ENCODE peak calls at places on chromosomes 3 and 15, in nine cellular contexts. H, A, C, Q, Z, X, B, D and Y are unnamed samples.

GRCh38 chr3:14338242-14338641 is 64.2 kb upstream of the SLC6A6 start:
- DNase-seq in H (no peak), A (no peak), C (no peak), Q (no peak), Z (no peak), X (no peak), B (no peak), D (no peak), Y (no peak)

GRCh38 chr3:140092883-140093536 is 158.0 kb downstream of the CLSTN2 start:
- DNase-seq in H (peak), A (no peak), C (no peak), Q (no peak), Z (no peak), X (no peak), B (no peak), D (no peak), Y (no peak)

GRCh38 chr3:21795863-21796392 is 44.9 kb upstream of the ZNF385D start:
- DNase-seq in H (no peak), A (no peak), C (no peak), Q (peak), Z (no peak), X (no peak), B (no peak), D (no peak), Y (no peak)

GRCh38 chr3:48215466-48215865 is 7.8 kb upstream of the CAMP start:
- DNase-seq in H (peak), A (no peak), C (peak), Q (no peak), Z (peak), X (no peak), B (peak), D (peak), Y (peak)

GRCh38 chr15:27574541-27575054 is 524.5 kb downstream of the OCA2 start:
- DNase-seq in H (no peak), A (no peak), C (no peak), Q (no peak), Z (no peak), X (no peak), B (no peak), D (no peak), Y (no peak)

GRCh38 chr15:90364251-90364650 is 12.2 kb downstream of the ZNF774 start:
- DNase-seq in H (peak), A (no peak), C (no peak), Q (peak), Z (peak), X (no peak), B (no peak), D (no peak), Y (no peak)

GRCh38 chr3:37997791-37998370 is 7.3 kb downstream of the VILL start:
- DNase-seq in H (no peak), A (peak), C (peak), Q (no peak), Z (no peak), X (no peak), B (no peak), D (peak), Y (peak)

GRCh38 chr15:78306176-78306774 is 6.9 kb upstream of the SKIC8 start:
- DNase-seq in H (peak), A (no peak), C (no peak), Q (no peak), Z (peak), X (no peak), B (no peak), D (no peak), Y (no peak)

GRCh38 chr3:111531446-111531845 is 10.6 kb upstream of the CD96 start:
- DNase-seq in H (peak), A (no peak), C (no peak), Q (peak), Z (peak), X (no peak), B (no peak), D (no peak), Y (no peak)

GRCh38 chr15:41933771-41934170 is 38.6 kb downstream of the EHD4 start:
- DNase-seq in H (peak), A (peak), C (no peak), Q (peak), Z (no peak), X (no peak), B (no peak), D (peak), Y (peak)

GRCh38 chr3:193553606-193554005 is 1.1 kb downstream of the ATP13A4 start:
- DNase-seq in H (no peak), A (no peak), C (no peak), Q (no peak), Z (no peak), X (no peak), B (no peak), D (no peak), Y (no peak)

GRCh38 chr15:95739161-95739560 is 591.3 kb upstream of the NR2F2 start:
- DNase-seq in H (no peak), A (no peak), C (no peak), Q (peak), Z (no peak), X (no peak), B (no peak), D (no peak), Y (no peak)

GRCh38 chr15:95176794-95177577 is 945.6 kb downstream of the MCTP2 start:
- DNase-seq in H (no peak), A (no peak), C (no peak), Q (no peak), Z (no peak), X (no peak), B (no peak), D (no peak), Y (no peak)

GRCh38 chr15:39583586-39584265 is 2.8 kb downstream of the THBS1 start:
- DNase-seq in H (peak), A (no peak), C (no peak), Q (peak), Z (no peak), X (peak), B (no peak), D (peak), Y (no peak)

GRCh38 chr3:85255954-85256353 is 297.2 kb downstream of the CADM2 start:
- DNase-seq in H (no peak), A (no peak), C (no peak), Q (no peak), Z (no peak), X (no peak), B (no peak), D (no peak), Y (no peak)

GRCh38 chr15:81113204-81113657 is 20.8 kb upstream of the CFAP161 start:
- DNase-seq in H (no peak), A (no peak), C (no peak), Q (no peak), Z (no peak), X (no peak), B (no peak), D (no peak), Y (no peak)

GRCh38 chr3:79515072-79515471 is 252.7 kb downstream of the ROBO1 start:
- DNase-seq in H (no peak), A (no peak), C (no peak), Q (no peak), Z (peak), X (no peak), B (peak), D (no peak), Y (peak)

GRCh38 chr3:61610316-61610715 is 48.9 kb downstream of the PTPRG start:
- DNase-seq in H (no peak), A (no peak), C (no peak), Q (no peak), Z (no peak), X (no peak), B (no peak), D (no peak), Y (no peak)

GRCh38 chr15:70062321-70062956 is 35.3 kb downstream of the TLE3 start:
- DNase-seq in H (peak), A (peak), C (peak), Q (peak), Z (peak), X (no peak), B (peak), D (peak), Y (peak)

GRCh38 chr15:64622410-64623260 is 152.8 kb downstream of the RBPMS2 start:
- DNase-seq in H (no peak), A (no peak), C (no peak), Q (no peak), Z (no peak), X (peak), B (no peak), D (no peak), Y (no peak)

GRCh38 chr3:48267782-48268181 is 26.9 kb downstream of the ZNF589 start:
- DNase-seq in H (no peak), A (no peak), C (no peak), Q (peak), Z (no peak), X (no peak), B (no peak), D (peak), Y (no peak)

GRCh38 chr3:168250415-168250861 is 154.7 kb upstream of the GOLIM4 start:
- DNase-seq in H (no peak), A (no peak), C (no peak), Q (peak), Z (peak), X (no peak), B (no peak), D (no peak), Y (no peak)

GRCh38 chr3:114624047-114624445 is 330.2 kb downstream of the TIGIT start:
- DNase-seq in H (peak), A (no peak), C (peak), Q (no peak), Z (peak), X (no peak), B (peak), D (peak), Y (peak)

GRCh38 chr15:78072080-78072892 is 5.2 kb downstream of the TBC1D2B start:
- DNase-seq in H (peak), A (no peak), C (peak), Q (peak), Z (no peak), X (peak), B (peak), D (peak), Y (no peak)

GRCh38 chr3:87076951-87077350 is 86.0 kb upstream of the VGLL3 start:
- DNase-seq in H (peak), A (no peak), C (no peak), Q (peak), Z (peak), X (no peak), B (no peak), D (no peak), Y (no peak)

GRCh38 chr15:31511707-31512310 is 185.2 kb downstream of the KLF13 start:
- DNase-seq in H (no peak), A (no peak), C (no peak), Q (no peak), Z (no peak), X (peak), B (no peak), D (no peak), Y (no peak)

GRCh38 chr3:6088433-6088832 is 772.5 kb upstream of the GRM7 start:
- DNase-seq in H (no peak), A (no peak), C (no peak), Q (no peak), Z (no peak), X (no peak), B (no peak), D (no peak), Y (no peak)
- H3K4me3 ChIP-seq in H (no peak), A (no peak), C (no peak), Q (no peak), Z (no peak), X (no peak), B (no peak), D (no peak), Y (no peak)

DNA sequence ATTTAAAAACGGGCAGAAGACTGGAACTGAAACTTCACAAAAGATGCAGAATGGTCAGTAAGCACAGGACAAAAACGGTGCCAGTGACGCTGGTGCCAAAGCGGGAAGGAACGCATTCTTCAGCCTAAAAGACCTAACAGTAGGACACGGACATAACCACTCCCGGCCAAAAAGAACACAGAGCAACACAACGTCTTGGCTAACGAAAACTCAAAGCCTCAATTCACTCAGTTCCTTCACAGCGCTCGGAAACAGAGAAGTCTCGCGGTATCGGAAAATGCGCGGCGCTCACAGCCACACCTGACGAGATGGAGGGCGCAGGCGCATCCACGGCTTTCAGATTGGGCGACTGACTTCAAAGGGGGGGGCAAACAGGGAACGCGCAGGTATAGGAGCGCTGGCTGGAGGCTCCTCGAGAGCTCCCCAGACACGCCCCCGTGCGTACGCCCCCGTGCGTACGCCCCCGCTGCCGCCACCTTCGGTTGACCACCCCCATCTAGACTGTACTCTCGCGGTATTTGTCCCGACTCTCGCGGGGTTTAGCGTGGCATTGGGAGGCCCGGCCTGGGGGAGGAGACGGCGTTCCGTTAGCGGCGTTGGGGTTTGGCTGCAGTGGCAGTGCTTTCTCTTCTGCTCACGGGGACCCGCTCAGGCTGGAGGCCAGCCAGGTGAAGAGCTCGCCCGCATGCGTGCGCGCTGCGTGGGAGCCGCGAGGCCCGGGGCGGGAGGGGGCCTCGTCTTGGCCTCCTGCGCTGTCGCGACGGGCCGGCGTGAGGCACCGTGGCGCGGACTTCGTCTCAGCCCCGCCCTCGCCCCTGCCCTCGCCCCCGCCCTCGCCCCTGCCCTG is at the start of gene NKTR:
- DNase-seq in H (peak), A (peak), C (peak), Q (peak), Z (peak), X (peak), B (peak), D (peak), Y (peak)
- H3K4me3 ChIP-seq in H (peak), A (peak), C (peak), Q (peak), Z (peak), X (peak), B (peak), D (peak), Y (peak)

GRCh38 chr3:134485075-134485536 is 679 bp downstream of the ANAPC13 start:
- DNase-seq in H (peak), A (no peak), C (peak), Q (no peak), Z (no peak), X (no peak), B (peak), D (peak), Y (peak)
- H3K4me3 ChIP-seq in H (peak), A (peak), C (peak), Q (peak), Z (peak), X (peak), B (peak), D (peak), Y (peak)

DNA sequence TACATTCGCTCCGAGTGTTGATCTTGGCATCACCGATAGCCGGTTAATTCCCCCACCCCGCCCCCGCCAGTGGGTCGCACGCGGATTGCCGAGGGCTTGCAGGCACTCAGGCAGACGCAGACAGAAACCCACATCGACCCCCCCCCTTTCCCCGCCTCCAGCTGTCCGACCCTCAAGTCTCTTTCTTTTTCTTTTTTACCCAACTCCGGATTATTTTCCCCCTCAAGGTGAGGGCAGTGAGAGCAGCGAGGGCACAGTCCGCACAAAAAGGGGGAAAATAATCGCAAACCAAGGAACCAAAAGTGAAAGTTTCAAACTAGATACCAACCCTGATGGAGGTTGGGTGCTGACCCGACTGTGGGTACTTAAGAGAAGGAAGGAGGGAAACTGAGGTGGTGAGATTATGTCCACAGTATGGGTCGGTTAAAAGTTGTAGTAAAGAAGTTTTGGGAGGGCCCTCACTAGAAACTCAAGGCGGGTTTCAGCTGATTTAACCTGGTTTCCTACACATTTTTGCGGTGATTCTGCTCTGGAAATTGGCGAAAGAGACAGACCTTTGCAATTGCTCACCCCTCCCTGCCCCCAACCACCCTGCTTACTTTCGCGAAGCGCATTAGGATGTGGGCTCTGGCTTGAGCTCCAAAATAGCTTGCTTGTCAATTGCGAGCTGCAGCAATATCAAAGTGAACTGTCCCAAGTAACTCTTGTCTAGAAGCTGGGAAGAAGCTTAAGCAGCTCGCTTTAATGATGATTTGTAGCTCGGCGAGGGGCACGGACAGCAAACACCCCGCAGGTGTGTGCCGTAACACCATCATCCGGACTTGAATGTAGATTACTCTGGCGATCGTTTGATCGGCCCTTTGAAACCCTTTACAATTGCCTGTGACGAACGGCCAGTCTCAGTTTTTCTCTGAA is 15.7 kb downstream of the SOX2 start:
- DNase-seq in H (no peak), A (no peak), C (no peak), Q (no peak), Z (peak), X (no peak), B (no peak), D (no peak), Y (no peak)
- H3K4me3 ChIP-seq in H (no peak), A (no peak), C (no peak), Q (peak), Z (peak), X (peak), B (no peak), D (peak), Y (peak)

GRCh38 chr3:101853465-101853864 is 4.2 kb downstream of the NFKBIZ start:
- DNase-seq in H (no peak), A (no peak), C (no peak), Q (no peak), Z (no peak), X (no peak), B (no peak), D (no peak), Y (no peak)
- H3K4me3 ChIP-seq in H (no peak), A (no peak), C (no peak), Q (no peak), Z (no peak), X (no peak), B (no peak), D (no peak), Y (no peak)

GRCh38 chr3:171457263-171458055 is 2.7 kb downstream of the TNIK start:
- DNase-seq in H (no peak), A (peak), C (no peak), Q (no peak), Z (no peak), X (no peak), B (no peak), D (peak), Y (no peak)
- H3K4me3 ChIP-seq in H (no peak), A (no peak), C (no peak), Q (no peak), Z (no peak), X (peak), B (no peak), D (peak), Y (peak)

GRCh38 chr3:17140670-17141505 is 256.1 kb downstream of the PLCL2 start:
- DNase-seq in H (peak), A (no peak), C (peak), Q (no peak), Z (no peak), X (no peak), B (peak), D (no peak), Y (peak)
- H3K4me3 ChIP-seq in H (no peak), A (no peak), C (no peak), Q (no peak), Z (no peak), X (no peak), B (no peak), D (no peak), Y (no peak)

GRCh38 chr3:16439163-16439847 is 74.2 kb downstream of the RFTN1 start:
- DNase-seq in H (no peak), A (no peak), C (no peak), Q (peak), Z (peak), X (no peak), B (no peak), D (no peak), Y (peak)
- H3K4me3 ChIP-seq in H (no peak), A (no peak), C (no peak), Q (no peak), Z (no peak), X (no peak), B (no peak), D (no peak), Y (no peak)